ENCODE peak calls at places on chromosomes 6 and 20, in seven cellular contexts. One of them, this sample, is unnamed.

GRCh38 chr20:56433880-56434255 is 21.8 kb downstream of the CASS4 start:
- DNase-seq in IMR-90: peak; percentile 94
- DNase-seq in mesendoderm: no peak
- DNase-seq in H9: no peak
- DNase-seq in trophoblast cell: peak; percentile 35
- DNase-seq in neuronal stem cell: no peak
- DNase-seq in H1: no peak
- DNase-seq in this sample: peak; percentile 48

GRCh38 chr6:80932364-80932763 is 820.1 kb downstream of the TENT5A start:
- DNase-seq in H1: no peak
- DNase-seq in trophoblast cell: no peak
- DNase-seq in mesendoderm: no peak
- DNase-seq in IMR-90: peak; percentile 63
- DNase-seq in neuronal stem cell: no peak
- DNase-seq in H9: no peak
- DNase-seq in this sample: peak; percentile 27

GRCh38 chr6:36897629-36898028 is 11.9 kb downstream of the C6orf89 start:
- DNase-seq in neuronal stem cell: no peak
- DNase-seq in mesendoderm: peak; percentile 48
- DNase-seq in H9: peak; percentile 44
- DNase-seq in IMR-90: peak; percentile 33
- DNase-seq in H1: no peak
- DNase-seq in trophoblast cell: peak; percentile 3
- DNase-seq in this sample: no peak

GRCh38 chr6:17478223-17478907 is 85.0 kb downstream of the CAP2 start:
- DNase-seq in H9: no peak
- DNase-seq in H1: no peak
- DNase-seq in IMR-90: no peak
- DNase-seq in neuronal stem cell: no peak
- DNase-seq in mesendoderm: peak; percentile 36
- DNase-seq in trophoblast cell: peak; percentile 38
- DNase-seq in this sample: peak; percentile 54

GRCh38 chr6:152748843-152749242 is 1.8 kb upstream of the VIP start:
- DNase-seq in IMR-90: peak; percentile 33
- DNase-seq in neuronal stem cell: no peak
- DNase-seq in mesendoderm: peak; percentile 9
- DNase-seq in H9: no peak
- DNase-seq in trophoblast cell: no peak
- DNase-seq in H1: no peak
- DNase-seq in this sample: peak; percentile 1

GRCh38 chr6:168865-169455 is 123.3 kb upstream of the DUSP22 start:
- DNase-seq in neuronal stem cell: peak; percentile 35
- DNase-seq in trophoblast cell: no peak
- DNase-seq in H1: no peak
- DNase-seq in mesendoderm: peak; percentile 59
- DNase-seq in IMR-90: peak; percentile 55
- DNase-seq in H9: no peak
- DNase-seq in this sample: peak; percentile 65

GRCh38 chr6:35663447-35664235 is 25.1 kb downstream of the FKBP5 start:
- DNase-seq in H9: no peak
- DNase-seq in IMR-90: peak; percentile 84
- DNase-seq in trophoblast cell: no peak
- DNase-seq in neuronal stem cell: no peak
- DNase-seq in H1: no peak
- DNase-seq in mesendoderm: peak; percentile 81
- DNase-seq in this sample: peak; percentile 82

GRCh38 chr6:692356-692851 is 535 bp downstream of the EXOC2 start:
- DNase-seq in IMR-90: peak; percentile 34
- DNase-seq in trophoblast cell: peak; percentile 65
- DNase-seq in H1: no peak
- DNase-seq in mesendoderm: peak; percentile 79
- DNase-seq in neuronal stem cell: peak; percentile 27
- DNase-seq in H9: peak; percentile 55
- DNase-seq in this sample: peak; percentile 61

GRCh38 chr6:33610779-33611421 is 10.2 kb upstream of the ITPR3 start:
- DNase-seq in trophoblast cell: no peak
- DNase-seq in neuronal stem cell: no peak
- DNase-seq in IMR-90: no peak
- DNase-seq in mesendoderm: no peak
- DNase-seq in H1: no peak
- DNase-seq in H9: no peak
- DNase-seq in this sample: no peak

GRCh38 chr20:43043887-43044286 is 145.8 kb downstream of the PTPRT start:
- DNase-seq in IMR-90: no peak
- DNase-seq in trophoblast cell: no peak
- DNase-seq in neuronal stem cell: no peak
- DNase-seq in H1: no peak
- DNase-seq in mesendoderm: peak; percentile 22
- DNase-seq in H9: peak; percentile 33
- DNase-seq in this sample: no peak
- H4K8ac ChIP-seq in IMR-90: no peak overlapping the region
- H4K8ac ChIP-seq in trophoblast cell: no peak overlapping the region
- H4K8ac ChIP-seq in neuronal stem cell: no peak overlapping the region
- H4K8ac ChIP-seq in H1: no peak overlapping the region
- H4K8ac ChIP-seq in mesendoderm: no peak overlapping the region
- H4K8ac ChIP-seq in H9: no peak overlapping the region
- H4K8ac ChIP-seq in this sample: no peak overlapping the region

GRCh38 chr20:32078322-32078721 is 26.3 kb downstream of the HCK start:
- DNase-seq in neuronal stem cell: no peak
- DNase-seq in H9: no peak
- DNase-seq in H1: no peak
- DNase-seq in trophoblast cell: no peak
- DNase-seq in mesendoderm: no peak
- DNase-seq in IMR-90: no peak
- DNase-seq in this sample: no peak

GRCh38 chr20:32077192-32077591 is 25.1 kb downstream of the HCK start:
- DNase-seq in mesendoderm: no peak
- DNase-seq in neuronal stem cell: no peak
- DNase-seq in IMR-90: no peak
- DNase-seq in trophoblast cell: no peak
- DNase-seq in H9: no peak
- DNase-seq in H1: no peak
- DNase-seq in this sample: no peak

GRCh38 chr20:32072168-32072721 is 20.2 kb downstream of the HCK start:
- DNase-seq in H1: no peak
- DNase-seq in H9: no peak
- DNase-seq in IMR-90: no peak
- DNase-seq in neuronal stem cell: no peak
- DNase-seq in trophoblast cell: no peak
- DNase-seq in mesendoderm: no peak
- DNase-seq in this sample: peak; percentile 16

GRCh38 chr20:32078777-32079176 is 26.7 kb downstream of the HCK start:
- DNase-seq in H1: no peak
- DNase-seq in neuronal stem cell: no peak
- DNase-seq in H9: no peak
- DNase-seq in trophoblast cell: no peak
- DNase-seq in IMR-90: no peak
- DNase-seq in mesendoderm: no peak
- DNase-seq in this sample: no peak

DNA sequence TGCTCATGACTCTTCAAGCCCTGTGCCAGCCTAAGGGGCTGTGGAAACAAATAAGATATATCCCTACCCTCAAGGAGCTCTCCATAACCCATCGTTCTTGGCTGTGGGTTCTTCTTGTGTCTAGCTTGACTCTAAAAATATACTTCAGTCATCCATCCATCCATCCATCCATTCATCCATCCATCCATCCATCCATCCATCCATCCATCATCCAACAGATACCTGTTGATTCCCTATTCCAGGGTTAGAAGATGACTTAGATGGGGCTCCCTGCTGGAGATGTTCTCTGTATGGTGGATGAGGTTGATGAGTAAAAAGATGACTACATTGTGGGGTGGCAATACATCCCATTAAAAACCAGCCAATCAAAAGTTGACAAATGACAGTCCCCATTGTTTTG is 23.5 kb downstream of the HCK start:
- DNase-seq in H9: no peak
- DNase-seq in IMR-90: no peak
- DNase-seq in trophoblast cell: no peak
- DNase-seq in neuronal stem cell: no peak
- DNase-seq in mesendoderm: no peak
- DNase-seq in H1: no peak
- DNase-seq in this sample: no peak
- H3K79me1 ChIP-seq in H9: no peaks in the 10 kb centered on the region
- H3K79me1 ChIP-seq in IMR-90: no peaks in the 10 kb centered on the region
- H3K79me1 ChIP-seq in trophoblast cell: no peaks in the 10 kb centered on the region
- H3K79me1 ChIP-seq in neuronal stem cell: no peaks in the 10 kb centered on the region
- H3K79me1 ChIP-seq in mesendoderm: no peaks in the 10 kb centered on the region
- H3K79me1 ChIP-seq in H1: no peaks in the 10 kb centered on the region
- H3K79me1 ChIP-seq in this sample: no peaks in the 10 kb centered on the region

DNA sequence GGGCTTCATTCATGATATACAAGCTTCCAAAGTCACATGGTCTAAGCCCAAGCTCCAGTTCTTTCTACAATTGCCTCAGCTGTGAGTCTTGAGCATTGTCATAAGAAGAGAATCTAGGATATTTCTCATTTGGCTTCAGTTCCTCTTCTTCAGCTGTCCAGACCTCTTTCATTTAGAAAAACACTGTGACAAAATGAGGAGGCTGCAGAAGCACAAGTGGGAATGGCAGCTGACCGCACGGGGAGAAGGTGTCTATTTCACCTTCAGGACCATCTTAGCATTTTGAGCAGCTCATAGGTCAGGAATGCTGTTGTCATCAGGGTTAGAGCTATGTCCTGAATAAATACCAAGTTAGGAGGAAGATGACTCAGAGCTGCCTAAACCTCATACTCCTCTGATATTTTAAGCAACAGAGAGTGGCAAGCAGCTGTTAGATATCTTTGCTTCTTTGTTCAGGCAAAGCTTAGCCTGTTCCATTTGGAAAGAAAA is 390.1 kb upstream of the CITED2 start:
- DNase-seq in IMR-90: peak; percentile 99
- DNase-seq in neuronal stem cell: no peak
- DNase-seq in mesendoderm: peak; percentile 96
- DNase-seq in trophoblast cell: peak; percentile 92
- DNase-seq in H9: no peak
- DNase-seq in H1: no peak
- DNase-seq in this sample: peak; percentile 94
- H3K4ac ChIP-seq in IMR-90: peak overlapping the region; percentile 66
- H3K4ac ChIP-seq in neuronal stem cell: no peak overlapping the region
- H3K4ac ChIP-seq in mesendoderm: no peak overlapping the region
- H3K4ac ChIP-seq in trophoblast cell: no peak overlapping the region
- H3K4ac ChIP-seq in H9: no peak overlapping the region
- H3K4ac ChIP-seq in H1: no peak overlapping the region
- H3K4ac ChIP-seq in this sample: no peak overlapping the region

DNA sequence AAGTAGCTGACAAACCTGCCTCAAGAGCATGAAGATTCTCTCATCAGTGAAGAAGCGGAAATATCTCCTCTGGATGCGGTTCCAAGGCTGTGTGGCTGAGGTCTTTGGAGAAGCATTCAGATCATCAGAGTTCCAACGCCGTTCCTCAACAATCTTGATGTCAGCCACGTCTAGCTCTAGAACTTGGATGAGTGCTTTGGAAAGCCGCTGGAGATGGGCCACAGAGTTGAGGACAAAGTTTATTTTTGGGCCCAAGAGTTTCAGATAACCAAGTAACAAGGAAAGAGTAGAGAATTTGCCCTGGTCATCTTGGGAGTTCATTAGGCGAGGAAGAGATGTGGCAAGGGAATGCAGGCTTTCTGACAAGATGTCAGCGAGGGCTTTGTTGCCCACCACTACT is 20.9 kb downstream of the TTI1 start:
- DNase-seq in trophoblast cell: no peak
- DNase-seq in neuronal stem cell: no peak
- DNase-seq in H9: no peak
- DNase-seq in mesendoderm: no peak
- DNase-seq in H1: no peak
- DNase-seq in IMR-90: no peak
- DNase-seq in this sample: no peak
- H4K8ac ChIP-seq in trophoblast cell: no peak overlapping the region
- H4K8ac ChIP-seq in neuronal stem cell: no peak overlapping the region
- H4K8ac ChIP-seq in H9: no peak overlapping the region
- H4K8ac ChIP-seq in mesendoderm: no peak overlapping the region
- H4K8ac ChIP-seq in H1: no peak overlapping the region
- H4K8ac ChIP-seq in IMR-90: no peak overlapping the region
- H4K8ac ChIP-seq in this sample: no peak overlapping the region

DNA sequence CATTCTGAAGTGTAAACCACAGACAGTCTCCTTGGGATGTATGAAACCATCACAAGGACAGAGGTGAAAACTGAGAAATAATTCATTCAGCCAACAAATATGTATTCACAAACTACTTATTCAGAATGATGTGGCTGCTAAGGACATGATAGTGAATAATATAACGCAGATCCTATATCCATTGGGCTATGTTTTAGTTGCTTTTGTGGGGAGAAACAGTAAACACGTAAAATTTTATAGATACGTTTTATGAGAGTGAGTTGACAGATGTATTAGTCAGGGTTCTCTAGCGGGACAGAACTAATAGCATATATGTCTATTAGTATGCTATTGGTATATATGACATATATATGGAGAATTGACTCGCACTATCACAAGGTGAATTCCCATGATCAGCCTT is 402.5 kb downstream of the RFPL4B start:
- DNase-seq in neuronal stem cell: no peak
- DNase-seq in H1: no peak
- DNase-seq in H9: no peak
- DNase-seq in IMR-90: no peak
- DNase-seq in trophoblast cell: no peak
- DNase-seq in mesendoderm: no peak
- DNase-seq in this sample: no peak
- H3K79me1 ChIP-seq in neuronal stem cell: no peaks in the 10 kb centered on the region
- H3K79me1 ChIP-seq in H1: no peaks in the 10 kb centered on the region
- H3K79me1 ChIP-seq in H9: no peaks in the 10 kb centered on the region
- H3K79me1 ChIP-seq in IMR-90: no peaks in the 10 kb centered on the region
- H3K79me1 ChIP-seq in trophoblast cell: no peaks in the 10 kb centered on the region
- H3K79me1 ChIP-seq in mesendoderm: no peaks in the 10 kb centered on the region
- H3K79me1 ChIP-seq in this sample: no peaks in the 10 kb centered on the region

GRCh38 chr20:51812861-51813260 is 10.5 kb upstream of the SALL4 start:
- DNase-seq in trophoblast cell: peak; percentile 68
- DNase-seq in IMR-90: no peak
- DNase-seq in mesendoderm: no peak
- DNase-seq in neuronal stem cell: no peak
- DNase-seq in H1: no peak
- DNase-seq in H9: no peak
- DNase-seq in this sample: no peak

GRCh38 chr20:51815383-51816076 is 13.2 kb upstream of the SALL4 start:
- DNase-seq in trophoblast cell: peak; percentile 14
- DNase-seq in IMR-90: no peak
- DNase-seq in mesendoderm: no peak
- DNase-seq in H1: no peak
- DNase-seq in neuronal stem cell: no peak
- DNase-seq in H9: no peak
- DNase-seq in this sample: no peak

DNA sequence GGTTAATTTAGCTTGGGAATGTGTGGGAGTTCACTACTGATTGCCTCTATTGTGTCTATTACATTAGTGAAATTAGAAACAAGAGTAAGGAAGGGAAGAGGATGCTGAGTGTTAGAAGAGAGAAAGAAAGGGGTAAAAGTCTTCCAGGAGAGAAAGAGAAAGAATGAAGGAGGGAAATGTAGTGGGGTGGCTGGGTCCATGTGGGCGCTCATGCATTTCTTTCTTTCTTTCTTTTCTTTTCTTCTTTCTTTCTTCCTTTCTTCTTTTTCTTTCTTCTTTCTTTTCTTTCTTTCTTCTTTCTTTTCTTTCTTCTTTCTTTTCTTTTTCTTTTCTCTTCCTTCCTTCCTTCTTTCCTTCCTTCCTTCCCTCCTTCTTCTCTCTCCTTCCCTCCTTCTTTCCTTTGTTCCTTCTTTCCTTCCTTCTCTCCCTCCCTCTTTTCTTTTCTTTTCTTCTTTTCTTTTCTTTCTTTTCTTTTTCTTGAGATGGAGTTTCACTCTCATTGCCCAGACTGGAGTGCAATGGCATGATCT is 16.2 kb upstream of the SALL4 start:
- DNase-seq in IMR-90: no peak
- DNase-seq in trophoblast cell: no peak
- DNase-seq in neuronal stem cell: no peak
- DNase-seq in H9: no peak
- DNase-seq in H1: no peak
- DNase-seq in mesendoderm: no peak
- DNase-seq in this sample: no peak
- H3K4ac ChIP-seq in IMR-90: no peak overlapping the region
- H3K4ac ChIP-seq in trophoblast cell: no peak overlapping the region
- H3K4ac ChIP-seq in neuronal stem cell: no peak overlapping the region
- H3K4ac ChIP-seq in H9: no peak overlapping the region
- H3K4ac ChIP-seq in H1: no peak overlapping the region
- H3K4ac ChIP-seq in mesendoderm: no peak overlapping the region
- H3K4ac ChIP-seq in this sample: no peak overlapping the region